ENCODE peak calls at places on chromosome 21, in six cellular contexts. R is iris pigment epithelial cell, D is NCI-H1105 treated with DMSO at 0.1 percent for 48 hours, Z is islet precursor cell, W is OCI-M1, T is K562. Y is an unnamed sample.

GRCh38 chr21:43911935-43912487 is 47.0 kb downstream of the AGPAT3 start:
- DNase-seq in R (no peak), D (no peak), Z (no peak), W (no peak), T (no peak), Y (no peak)

GRCh38 chr21:34813266-34813886 is 144.6 kb downstream of the CLIC6 start:
- DNase-seq in R (peak), D (no peak), Z (no peak), W (no peak), T (no peak), Y (no peak)

GRCh38 chr21:35850029-35850428 is 210.3 kb downstream of the SETD4 start:
- DNase-seq in R (peak), D (no peak), Z (no peak), W (no peak), T (no peak), Y (peak)

GRCh38 chr21:30710499-30710898 is 8.1 kb downstream of the KRTAP21-3 start:
- DNase-seq in R (no peak), D (no peak), Z (no peak), W (no peak), T (no peak), Y (no peak)

GRCh38 chr21:29678616-29679015 is 261.2 kb downstream of the GRIK1 start:
- DNase-seq in R (no peak), D (no peak), Z (no peak), W (no peak), T (no peak), Y (no peak)

GRCh38 chr21:38798481-38798882 is 7.2 kb upstream of the ETS2 start:
- DNase-seq in R (peak), D (peak), Z (peak), W (no peak), T (peak), Y (no peak)

GRCh38 chr21:35303085-35303484 is 254.0 kb upstream of the RUNX1 start:
- DNase-seq in R (peak), D (no peak), Z (no peak), W (no peak), T (no peak), Y (peak)

GRCh38 chr21:32558131-32558530 is 27.2 kb downstream of the TCP10L start:
- DNase-seq in R (no peak), D (no peak), Z (no peak), W (no peak), T (no peak), Y (no peak)

GRCh38 chr21:41707231-41707988 is 59.4 kb downstream of the RIPK4 start:
- DNase-seq in R (no peak), D (no peak), Z (no peak), W (no peak), T (no peak), Y (no peak)

GRCh38 chr21:25691931-25692330 is 42.8 kb downstream of the ATP5PF start:
- DNase-seq in R (no peak), D (no peak), Z (no peak), W (no peak), T (no peak), Y (no peak)

GRCh38 chr21:45541221-45542039 is 810 bp downstream of the SLC19A1 start:
- DNase-seq in R (peak), D (peak), Z (peak), W (peak), T (peak), Y (peak)

GRCh38 chr21:32185726-32186125 is 93.1 kb downstream of the MIS18A start:
- DNase-seq in R (no peak), D (no peak), Z (no peak), W (no peak), T (no peak), Y (no peak)